ENCODE peak calls at places on chromosomes 7 and 10, in four cellular contexts. I, D, A and Q are unnamed samples.
A peak's percentile ranks its signal among the peaks of the same experiment; 100 is the strongest.

GRCh38 chr10:49629286-49629915 is 15.6 kb downstream of the CHAT start:
- DNase-seq in I (no peak), D (no peak), A (no peak), Q (peak; percentile 12)

GRCh38 chr7:157035302-157035701 is 24.8 kb upstream of the MNX1 start:
- DNase-seq in A (no peak), D (no peak), I (no peak), Q (no peak)

GRCh38 chr7:73906874-73907273 is 45.9 kb downstream of the TMEM270 start:
- DNase-seq in D (no peak), I (peak; percentile 5), A (no peak), Q (no peak)

GRCh38 chr10:28468707-28469483 is 64.0 kb upstream of the WAC start:
- DNase-seq in I (no peak), D (no peak), A (no peak), Q (no peak)

GRCh38 chr10:124417846-124418725 is 637 bp downstream of the OAT start:
- DNase-seq in D (peak; percentile 45), A (peak; percentile 35), I (peak; percentile 16), Q (peak; percentile 59)

GRCh38 chr10:89526396-89526795 is 9.0 kb downstream of the SLC16A12 start:
- DNase-seq in I (no peak), A (no peak), D (no peak), Q (no peak)

GRCh38 chr7:82674319-82674718 is 230.7 kb upstream of the CACNA2D1 start:
- DNase-seq in D (no peak), I (no peak), A (no peak), Q (no peak)

GRCh38 chr10:5894873-5895272 is 4.8 kb downstream of the FBH1 start:
- DNase-seq in D (no peak), I (no peak), A (no peak), Q (no peak)

GRCh38 chr10:123034332-123034731 is 25.5 kb downstream of the ACADSB start:
- DNase-seq in I (no peak), A (no peak), D (no peak), Q (no peak)

GRCh38 chr7:17289074-17289665 is 9.3 kb upstream of the AHR start:
- DNase-seq in I (no peak), A (no peak), D (no peak), Q (no peak)

DNA sequence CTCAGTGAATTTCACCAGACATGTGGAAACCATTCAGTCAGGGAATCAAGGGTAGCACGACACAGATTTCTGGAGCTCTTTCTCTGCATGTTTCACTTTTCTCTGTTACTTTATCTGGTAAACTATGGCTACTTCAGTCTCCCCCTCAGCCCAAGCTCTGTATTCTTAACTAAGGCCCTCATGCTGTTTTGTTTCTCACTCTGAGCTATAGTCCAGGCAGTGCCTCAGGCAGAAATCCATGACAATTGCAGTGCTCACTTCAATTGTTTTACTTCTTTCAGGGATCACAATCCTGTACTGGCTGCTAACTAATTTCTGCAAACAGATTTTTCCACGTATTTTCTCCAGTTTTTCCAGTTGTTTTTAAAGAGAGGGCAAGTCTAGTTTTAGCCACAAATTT is 1599.9 kb upstream of the LRRTM3 start:
- DNase-seq in A (no peak), D (no peak), I (no peak), Q (no peak)
- H3K4me3 ChIP-seq in A (no peak overlapping the region), D (no peak overlapping the region), I (no peak overlapping the region), Q (no peak overlapping the region)

DNA sequence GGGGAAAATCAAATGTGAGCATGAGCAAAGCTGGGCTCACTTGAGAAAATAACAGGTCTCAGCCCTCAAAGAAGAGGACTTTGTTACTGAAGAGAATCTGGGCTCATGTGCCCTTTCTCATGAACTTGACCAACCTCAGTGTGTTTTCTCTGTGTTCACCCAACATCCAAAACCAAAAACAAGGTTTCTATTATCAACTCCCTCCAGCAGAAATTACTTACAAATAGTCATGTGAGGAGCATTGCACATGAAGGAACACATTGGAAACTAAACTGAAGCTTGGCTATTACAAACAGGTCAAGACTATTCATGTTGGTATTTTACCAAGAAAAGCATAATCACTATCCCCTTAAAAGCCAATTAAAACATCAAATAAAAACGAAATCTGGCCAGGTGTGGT is 116.4 kb downstream of the AVL9 start:
- DNase-seq in D (no peak), A (no peak), I (no peak), Q (no peak)
- H3K27ac ChIP-seq in D (no peak overlapping the region), A (no peak overlapping the region), I (peak overlapping the region; percentile 36), Q (no peak overlapping the region)

GRCh38 chr7:51161937-51162336 is 154.7 kb downstream of the COBL start:
- DNase-seq in A (no peak), I (no peak), D (no peak), Q (no peak)
- TF ChIP-seq CTCF in A (no peak), I (no peak), D (no peak), Q (no peak)

GRCh38 chr10:43362191-43362839 is 9.1 kb upstream of the FXYD4 start:
- DNase-seq in I (peak; percentile 82), A (no peak), D (peak; percentile 98), Q (peak; percentile 99)
- H3K4me3 ChIP-seq in I (peak overlapping the region; percentile 68), A (no peak overlapping the region), D (peak overlapping the region; percentile 58), Q (peak overlapping the region; percentile 57)

GRCh38 chr10:78295242-78295641 is 261.6 kb downstream of the RPS24 start:
- DNase-seq in D (no peak), I (no peak), A (no peak), Q (no peak)
- H3K27ac ChIP-seq in D (no peak overlapping the region), I (no peak overlapping the region), A (no peak overlapping the region), Q (no peak overlapping the region)

DNA sequence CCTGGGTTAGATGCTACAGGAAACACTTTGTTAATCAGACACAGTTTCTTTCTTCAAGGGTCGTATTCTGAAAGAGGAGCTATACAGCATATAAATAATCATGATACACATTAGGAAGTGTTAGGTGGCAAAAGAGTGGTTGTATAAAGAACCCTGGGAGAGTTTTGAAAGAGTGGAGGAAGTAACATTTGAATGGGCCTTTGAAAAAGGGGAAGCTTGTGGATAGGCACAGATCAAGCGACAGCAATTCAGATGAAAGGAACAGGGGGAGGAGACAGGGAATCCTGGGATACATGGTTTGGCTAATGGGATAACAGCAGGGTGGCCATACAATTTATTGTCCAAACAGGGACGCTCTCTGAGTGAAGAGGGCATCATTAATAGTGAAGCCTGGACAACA is 76.1 kb downstream of the ICA1 start:
- DNase-seq in D (no peak), A (no peak), I (no peak), Q (no peak)
- TF ChIP-seq CTCF in D (no peak), A (no peak), I (no peak), Q (no peak)

GRCh38 chr10:103851261-103851660 is 4.1 kb downstream of the SH3PXD2A start:
- DNase-seq in D (no peak), A (no peak), I (no peak), Q (peak; percentile 22)

GRCh38 chr10:103850572-103850895 is 4.8 kb downstream of the SH3PXD2A start:
- DNase-seq in D (no peak), A (no peak), I (no peak), Q (no peak)

GRCh38 chr10:103847909-103848468 is 7.4 kb downstream of the SH3PXD2A start:
- DNase-seq in I (no peak), D (no peak), A (peak; percentile 59), Q (no peak)

GRCh38 chr10:103849212-103849877 is 6.0 kb downstream of the SH3PXD2A start:
- DNase-seq in D (no peak), I (no peak), A (no peak), Q (no peak)

GRCh38 chr10:103849880-103850571 is 5.3 kb downstream of the SH3PXD2A start:
- DNase-seq in D (no peak), A (no peak), I (no peak), Q (no peak)
- H3K4me3 ChIP-seq in D (no peak overlapping the region), A (no peak overlapping the region), I (no peak overlapping the region), Q (no peak overlapping the region)

GRCh38 chr7:55510621-55511020 is 61.7 kb downstream of the VOPP1 start:
- DNase-seq in D (no peak), A (no peak), I (no peak), Q (no peak)
- H3K27ac ChIP-seq in D (no peak overlapping the region), A (peak overlapping the region; percentile 77), I (no peak overlapping the region), Q (no peak overlapping the region)

DNA sequence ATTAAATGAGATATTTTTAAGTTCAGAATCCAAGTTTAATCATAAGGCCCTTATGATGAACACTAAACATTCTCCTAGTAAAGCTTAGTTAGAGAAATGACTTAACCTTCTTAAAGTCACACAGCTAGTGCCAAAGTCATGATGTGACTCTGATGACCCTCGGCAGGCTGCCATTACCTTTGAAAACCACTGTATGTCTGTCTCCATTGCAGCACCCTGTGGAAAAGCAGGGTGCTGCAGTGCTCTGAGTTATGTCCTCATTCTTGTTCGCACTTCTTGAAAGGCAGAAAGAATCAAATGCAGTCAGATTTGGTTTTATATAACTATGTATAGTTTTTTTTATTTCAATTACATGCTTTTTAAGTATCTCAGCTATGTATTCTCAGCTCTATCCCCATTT is 105.0 kb downstream of the PHTF2 start:
- DNase-seq in A (peak; percentile 72), D (no peak), I (no peak), Q (no peak)
- TF ChIP-seq CTCF in A (peak; percentile 79), D (no peak), I (no peak), Q (peak; percentile 47)